ENCODE peak calls at places on chromosomes 5 and 9, in nine cellular contexts. One of them, this sample, is unnamed.

GRCh38 chr9:36922548-36922947 is 111.5 kb downstream of the PAX5 start:
- DNase-seq in globus pallidus: no peak
- DNase-seq in body of pancreas: no peak
- DNase-seq in right cardiac atrium: no peak
- DNase-seq in left lobe of liver: no peak
- DNase-seq in head of caudate nucleus: no peak
- DNase-seq in NCI-H2081: no peak
- DNase-seq in adipocyte: no peak
- DNase-seq in M059J: peak; percentile 83
- DNase-seq in this sample: no peak

GRCh38 chr5:40378431-40379175 is 301.1 kb upstream of the PTGER4 start:
- DNase-seq in left lobe of liver: no peak
- DNase-seq in NCI-H2081: no peak
- DNase-seq in right cardiac atrium: no peak
- DNase-seq in M059J: no peak
- DNase-seq in adipocyte: no peak
- DNase-seq in body of pancreas: no peak
- DNase-seq in head of caudate nucleus: no peak
- DNase-seq in globus pallidus: no peak
- DNase-seq in this sample: no peak

GRCh38 chr5:14036514-14036913 is 92.0 kb upstream of the DNAH5 start:
- DNase-seq in body of pancreas: no peak
- DNase-seq in NCI-H2081: no peak
- DNase-seq in right cardiac atrium: no peak
- DNase-seq in M059J: peak; percentile 87
- DNase-seq in head of caudate nucleus: no peak
- DNase-seq in adipocyte: peak; percentile 44
- DNase-seq in left lobe of liver: no peak
- DNase-seq in globus pallidus: no peak
- DNase-seq in this sample: no peak

GRCh38 chr5:38551020-38552017 is 5.1 kb downstream of the LIFR start:
- DNase-seq in M059J: peak; percentile 65
- DNase-seq in head of caudate nucleus: peak; percentile 58
- DNase-seq in globus pallidus: peak; percentile 74
- DNase-seq in right cardiac atrium: no peak
- DNase-seq in body of pancreas: peak; percentile 70
- DNase-seq in left lobe of liver: no peak
- DNase-seq in adipocyte: peak; percentile 63
- DNase-seq in NCI-H2081: peak; percentile 37
- DNase-seq in this sample: peak; percentile 43

GRCh38 chr9:126228111-126228778 is 98.4 kb upstream of the MVB12B start:
- DNase-seq in globus pallidus: no peak
- DNase-seq in M059J: no peak
- DNase-seq in body of pancreas: no peak
- DNase-seq in NCI-H2081: no peak
- DNase-seq in left lobe of liver: no peak
- DNase-seq in right cardiac atrium: no peak
- DNase-seq in adipocyte: no peak
- DNase-seq in head of caudate nucleus: peak; percentile 36
- DNase-seq in this sample: no peak

GRCh38 chr9:35042081-35042604 is 30.3 kb downstream of the VCP start:
- DNase-seq in adipocyte: peak; percentile 38
- DNase-seq in body of pancreas: no peak
- DNase-seq in left lobe of liver: no peak
- DNase-seq in globus pallidus: no peak
- DNase-seq in M059J: peak; percentile 77
- DNase-seq in right cardiac atrium: no peak
- DNase-seq in head of caudate nucleus: no peak
- DNase-seq in NCI-H2081: no peak
- DNase-seq in this sample: no peak

GRCh38 chr5:175385691-175386360 is 58.2 kb downstream of the DRD1 start:
- DNase-seq in NCI-H2081: peak; percentile 86
- DNase-seq in globus pallidus: no peak
- DNase-seq in adipocyte: no peak
- DNase-seq in right cardiac atrium: no peak
- DNase-seq in head of caudate nucleus: no peak
- DNase-seq in left lobe of liver: no peak
- DNase-seq in body of pancreas: no peak
- DNase-seq in M059J: peak; percentile 96
- DNase-seq in this sample: no peak

GRCh38 chr5:65081071-65081470 is 312.3 kb downstream of the CWC27 start:
- DNase-seq in left lobe of liver: no peak
- DNase-seq in NCI-H2081: no peak
- DNase-seq in head of caudate nucleus: no peak
- DNase-seq in body of pancreas: no peak
- DNase-seq in right cardiac atrium: no peak
- DNase-seq in adipocyte: no peak
- DNase-seq in M059J: no peak
- DNase-seq in globus pallidus: no peak
- DNase-seq in this sample: no peak